ENCODE peak calls at places on chromosomes 13 and 19, in ten cellular contexts. W is GM04504; P is fibroblast of the aortic adventitia; H is SK-N-SH; G is iPS-NIHi11; C is A549; L is stimulated activated CD4-positive, alpha-beta T cell treated with anti-CD3 and anti-CD28 coated beads, TNF-alpha, amount 100 ng/mL, for 1 hour; R is midbrain; S is endothelial cell; U is astrocyte. I is an unnamed sample.

GRCh38 chr19:17703823-17704463 is 15.3 kb upstream of the MAP1S start:
- DNase-seq in W (no peak), P (peak; percentile 45), H (peak; percentile 80), G (peak; percentile 72), C (no peak), L (peak; percentile 43), R (peak; percentile 57), S (peak; percentile 67), U (peak; percentile 23), I (peak; percentile 69)

GRCh38 chr19:5387472-5387871 is 46.9 kb upstream of the PTPRS start:
- DNase-seq in W (no peak), P (no peak), H (no peak), G (no peak), C (no peak), L (no peak), R (no peak), S (no peak), U (no peak), I (no peak)

GRCh38 chr19:14006766-14007562 is 844 bp upstream of the RFX1 start:
- DNase-seq in W (no peak), P (no peak), H (peak; percentile 93), G (peak; percentile 84), C (peak; percentile 36), L (no peak), R (no peak), S (peak; percentile 90), U (peak; percentile 9), I (no peak)

GRCh38 chr19:19280561-19280960 is 7.5 kb upstream of the TM6SF2 start:
- DNase-seq in W (peak; percentile 35), P (peak; percentile 23), H (no peak), G (no peak), C (no peak), L (no peak), R (peak; percentile 13), S (no peak), U (no peak), I (no peak)

GRCh38 chr19:48413879-48414623 is 20.6 kb downstream of the GRIN2D start:
- DNase-seq in W (no peak), P (peak; percentile 46), H (no peak), G (no peak), C (no peak), L (no peak), R (no peak), S (no peak), U (no peak), I (no peak)

GRCh38 chr19:49637865-49638350 is 2.0 kb downstream of the RRAS start:
- DNase-seq in W (peak; percentile 66), P (peak; percentile 81), H (no peak), G (peak; percentile 65), C (peak; percentile 87), L (no peak), R (no peak), S (peak; percentile 33), U (peak; percentile 54), I (no peak)

GRCh38 chr19:18802354-18802753 is 11.2 kb upstream of the COMP start:
- DNase-seq in W (no peak), P (no peak), H (peak; percentile 51), G (peak; percentile 88), C (no peak), L (no peak), R (no peak), S (no peak), U (no peak), I (no peak)

GRCh38 chr19:13795595-13796300 is 505 bp downstream of the ZSWIM4 start:
- DNase-seq in W (no peak), P (no peak), H (peak; percentile 56), G (peak; percentile 62), C (peak; percentile 20), L (no peak), R (no peak), S (no peak), U (no peak), I (no peak)

GRCh38 chr19:27894906-27895754 is 1317.8 kb downstream of the UQCRFS1 start:
- DNase-seq in W (no peak), P (no peak), H (no peak), G (no peak), C (no peak), L (no peak), R (no peak), S (no peak), U (no peak), I (no peak)

GRCh38 chr19:50233308-50233910 is 30.0 kb downstream of the MYH14 start:
- DNase-seq in W (no peak), P (no peak), H (no peak), G (no peak), C (no peak), L (no peak), R (no peak), S (no peak), U (no peak), I (no peak)

GRCh38 chr19:9700229-9700981 is 25.5 kb upstream of the ZNF562 start:
- DNase-seq in W (no peak), P (no peak), H (no peak), G (no peak), C (no peak), L (no peak), R (no peak), S (no peak), U (no peak), I (no peak)

GRCh38 chr13:20221772-20222171 is 10.3 kb downstream of the GJB6 start:
- DNase-seq in W (no peak), P (no peak), H (no peak), G (no peak), C (no peak), L (no peak), R (no peak), S (no peak), U (no peak), I (no peak)

GRCh38 chr19:4676955-4677731 is 7.0 kb upstream of the MYDGF start:
- DNase-seq in W (no peak), P (peak; percentile 28), H (peak; percentile 69), G (peak; percentile 74), C (no peak), L (no peak), R (no peak), S (peak; percentile 71), U (no peak), I (no peak)

GRCh38 chr13:25679154-25679553 is 307.4 kb downstream of the ATP8A2 start:
- DNase-seq in W (no peak), P (no peak), H (no peak), G (no peak), C (no peak), L (no peak), R (no peak), S (no peak), U (no peak), I (no peak)

GRCh38 chr19:49712397-49712859 is 21.5 kb downstream of the CPT1C start:
- DNase-seq in W (peak; percentile 55), P (peak; percentile 56), H (peak; percentile 93), G (peak; percentile 88), C (peak; percentile 86), L (no peak), R (no peak), S (no peak), U (peak; percentile 14), I (no peak)

GRCh38 chr13:54574791-54575190 is 1546.2 kb downstream of the OLFM4 start:
- DNase-seq in W (no peak), P (no peak), H (no peak), G (no peak), C (no peak), L (no peak), R (no peak), S (no peak), U (no peak), I (no peak)

GRCh38 chr19:3683405-3683865 is 16.8 kb downstream of the PIP5K1C start:
- DNase-seq in W (no peak), P (no peak), H (no peak), G (peak; percentile 89), C (no peak), L (no peak), R (no peak), S (peak; percentile 43), U (peak; percentile 80), I (no peak)

GRCh38 chr13:113923376-113924063 is 50.4 kb downstream of the C13orf46 start:
- DNase-seq in W (no peak), P (no peak), H (no peak), G (no peak), C (no peak), L (no peak), R (no peak), S (no peak), U (no peak), I (no peak)

GRCh38 chr13:21798181-21798580 is 127.3 kb downstream of the FGF9 start:
- DNase-seq in W (no peak), P (no peak), H (no peak), G (no peak), C (no peak), L (no peak), R (no peak), S (no peak), U (no peak), I (no peak)

GRCh38 chr13:29474991-29475390 is 120.5 kb downstream of the SLC7A1 start:
- DNase-seq in W (no peak), P (peak; percentile 65), H (no peak), G (no peak), C (no peak), L (no peak), R (no peak), S (no peak), U (peak; percentile 94), I (no peak)

GRCh38 chr19:8500158-8500557 is 2.3 kb downstream of the PRAM1 start:
- DNase-seq in W (no peak), P (no peak), H (no peak), G (no peak), C (no peak), L (no peak), R (no peak), S (no peak), U (no peak), I (no peak)

GRCh38 chr19:38650911-38651584 is 3.6 kb downstream of the ACTN4 start:
- DNase-seq in W (peak; percentile 71), P (peak; percentile 99), H (no peak), G (no peak), C (no peak), L (no peak), R (no peak), S (no peak), U (peak; percentile 88), I (no peak)

I was measured in central memory CD8-positive, alpha-beta T cell.